ENCODE peak calls at places on chromosome 21, in four cellular contexts. One of them, this sample, is unnamed.

GRCh38 chr21:16945580-16945979 is 567.3 kb upstream of the CXADR start:
- DNase-seq in pulmonary artery endothelial cell: no peak
- DNase-seq in H4: peak
- DNase-seq in T-helper 2 cell: no peak
- DNase-seq in this sample: peak

GRCh38 chr21:46515109-46515508 is 56.4 kb downstream of the DIP2A start:
- DNase-seq in pulmonary artery endothelial cell: no peak
- DNase-seq in H4: no peak
- DNase-seq in T-helper 2 cell: no peak
- DNase-seq in this sample: peak

GRCh38 chr21:25831300-25831699 is 96.5 kb downstream of the GABPA start:
- DNase-seq in pulmonary artery endothelial cell: no peak
- DNase-seq in H4: no peak
- DNase-seq in T-helper 2 cell: no peak
- DNase-seq in this sample: peak

GRCh38 chr21:31750843-31751242 is 18.9 kb upstream of the SCAF4 start:
- DNase-seq in pulmonary artery endothelial cell: no peak
- DNase-seq in H4: peak
- DNase-seq in T-helper 2 cell: no peak
- DNase-seq in this sample: peak

GRCh38 chr21:31180256-31181088 is 142.2 kb upstream of the KRTAP19-8 start:
- DNase-seq in pulmonary artery endothelial cell: no peak
- DNase-seq in H4: peak
- DNase-seq in T-helper 2 cell: no peak
- DNase-seq in this sample: peak

GRCh38 chr21:42461881-42462877 is 33.8 kb downstream of the RSPH1 start:
- DNase-seq in pulmonary artery endothelial cell: no peak
- DNase-seq in H4: no peak
- DNase-seq in T-helper 2 cell: no peak
- DNase-seq in this sample: no peak

GRCh38 chr21:15210235-15210678 is 145.5 kb upstream of the NRIP1 start:
- DNase-seq in pulmonary artery endothelial cell: no peak
- DNase-seq in H4: peak
- DNase-seq in T-helper 2 cell: no peak
- DNase-seq in this sample: peak

GRCh38 chr21:33293136-33293535 is 27.0 kb downstream of the IL10RB start:
- DNase-seq in pulmonary artery endothelial cell: no peak
- DNase-seq in H4: no peak
- DNase-seq in T-helper 2 cell: no peak
- DNase-seq in this sample: no peak

GRCh38 chr21:42495765-42496119 is 282 bp downstream of the RSPH1 start:
- DNase-seq in pulmonary artery endothelial cell: no peak
- DNase-seq in H4: no peak
- DNase-seq in T-helper 2 cell: no peak
- DNase-seq in this sample: peak

GRCh38 chr21:34781508-34781907 is 112.7 kb downstream of the CLIC6 start:
- DNase-seq in pulmonary artery endothelial cell: no peak
- DNase-seq in H4: no peak
- DNase-seq in T-helper 2 cell: no peak
- DNase-seq in this sample: no peak